ENCODE peak calls at places on chromosomes 7 and 10, in four cellular contexts. One of them, this sample, is unnamed.

GRCh38 chr10:79444243-79445119 is 943 bp downstream of the ZCCHC24 start:
- DNase-seq in ascending aorta: peak; percentile 91
- DNase-seq in Panc1: no peak
- DNase-seq in transverse colon: peak; percentile 56
- DNase-seq in this sample: peak; percentile 57

GRCh38 chr10:129161184-129161583 is 305.9 kb upstream of the MGMT start:
- DNase-seq in ascending aorta: no peak
- DNase-seq in Panc1: peak; percentile 2
- DNase-seq in transverse colon: no peak
- DNase-seq in this sample: no peak

GRCh38 chr7:50164552-50165220 is 71.6 kb upstream of the ZPBP start:
- DNase-seq in ascending aorta: no peak
- DNase-seq in transverse colon: no peak
- DNase-seq in Panc1: no peak
- DNase-seq in this sample: no peak

GRCh38 chr7:97317575-97317974 is 200.1 kb downstream of the SDHAF3 start:
- DNase-seq in transverse colon: no peak
- DNase-seq in Panc1: no peak
- DNase-seq in ascending aorta: no peak
- DNase-seq in this sample: no peak

GRCh38 chr10:53325073-53325472 is 552.5 kb upstream of the MBL2 start:
- DNase-seq in Panc1: no peak
- DNase-seq in transverse colon: no peak
- DNase-seq in ascending aorta: no peak
- DNase-seq in this sample: no peak

GRCh38 chr10:122544493-122544892 is 16.1 kb upstream of the DMBT1 start:
- DNase-seq in ascending aorta: no peak
- DNase-seq in Panc1: no peak
- DNase-seq in transverse colon: no peak
- DNase-seq in this sample: no peak

GRCh38 chr10:99695761-99696160 is 36.2 kb downstream of the COX15 start:
- DNase-seq in ascending aorta: no peak
- DNase-seq in transverse colon: no peak
- DNase-seq in Panc1: no peak
- DNase-seq in this sample: no peak

GRCh38 chr7:132125096-132125495 is 451.2 kb downstream of the PLXNA4 start:
- DNase-seq in transverse colon: no peak
- DNase-seq in ascending aorta: no peak
- DNase-seq in Panc1: no peak
- DNase-seq in this sample: no peak

GRCh38 chr7:111771638-111772037 is 209.3 kb upstream of the IMMP2L start:
- DNase-seq in transverse colon: no peak
- DNase-seq in Panc1: no peak
- DNase-seq in ascending aorta: no peak
- DNase-seq in this sample: no peak

GRCh38 chr10:60893231-60893630 is 50.8 kb downstream of the RHOBTB1 start:
- DNase-seq in ascending aorta: no peak
- DNase-seq in transverse colon: no peak
- DNase-seq in Panc1: no peak
- DNase-seq in this sample: no peak

GRCh38 chr7:158355456-158356065 is 232.1 kb downstream of the PTPRN2 start:
- DNase-seq in ascending aorta: peak; percentile 33
- DNase-seq in Panc1: peak; percentile 13
- DNase-seq in transverse colon: no peak
- DNase-seq in this sample: no peak

GRCh38 chr7:90706067-90706716 is 110.1 kb downstream of the CDK14 start:
- DNase-seq in Panc1: no peak
- DNase-seq in transverse colon: no peak
- DNase-seq in ascending aorta: no peak
- DNase-seq in this sample: no peak

GRCh38 chr10:71398991-71399375 is 2.3 kb downstream of the CDH23 start:
- DNase-seq in transverse colon: no peak
- DNase-seq in ascending aorta: no peak
- DNase-seq in Panc1: no peak
- DNase-seq in this sample: no peak
- TF ChIP-seq CTCF in transverse colon: no peak
- TF ChIP-seq CTCF in ascending aorta: no peak
- TF ChIP-seq CTCF in Panc1: no peak
- TF ChIP-seq CTCF in this sample: no peak

DNA sequence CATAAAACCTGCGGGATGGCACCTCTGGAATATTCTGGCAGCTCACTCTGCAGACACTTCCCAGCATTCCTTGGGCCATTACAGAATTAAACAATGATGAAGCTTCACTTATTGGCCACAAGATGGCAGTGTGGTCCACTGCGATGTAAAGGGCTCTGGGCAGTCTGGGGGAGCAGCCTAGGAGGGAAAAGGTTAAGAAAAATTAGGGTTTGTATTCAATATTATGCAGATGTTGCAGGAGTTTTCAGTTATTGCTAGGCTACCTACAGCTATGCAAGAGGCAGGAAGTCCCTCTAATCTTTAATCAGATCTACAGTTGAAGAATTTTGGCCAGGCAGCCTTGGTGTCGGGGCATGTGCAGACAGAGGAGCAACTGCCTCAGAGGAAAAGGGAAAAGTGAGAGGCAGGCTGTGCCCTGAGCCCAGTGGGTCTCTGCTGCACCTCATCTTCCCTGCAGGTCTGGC is 233.2 kb upstream of the PRSS1 start:
- DNase-seq in Panc1: no peak
- DNase-seq in ascending aorta: no peak
- DNase-seq in transverse colon: peak; percentile 45
- DNase-seq in this sample: no peak
- TF ChIP-seq CTCF in Panc1: peak; percentile 86
- TF ChIP-seq CTCF in ascending aorta: no peak
- TF ChIP-seq CTCF in transverse colon: peak; percentile 75
- TF ChIP-seq CTCF in this sample: peak; percentile 56

GRCh38 chr7:25143763-25144162 is 18.7 kb upstream of the CYCS start:
- DNase-seq in transverse colon: no peak
- DNase-seq in ascending aorta: no peak
- DNase-seq in Panc1: no peak
- DNase-seq in this sample: no peak

GRCh38 chr7:25149844-25150243 is 24.8 kb upstream of the CYCS start:
- DNase-seq in ascending aorta: no peak
- DNase-seq in Panc1: no peak
- DNase-seq in transverse colon: no peak
- DNase-seq in this sample: no peak

GRCh38 chr7:25148772-25149575 is 23.9 kb upstream of the CYCS start:
- DNase-seq in ascending aorta: no peak
- DNase-seq in transverse colon: no peak
- DNase-seq in Panc1: no peak
- DNase-seq in this sample: no peak
- TF ChIP-seq CTCF in ascending aorta: no peak
- TF ChIP-seq CTCF in transverse colon: no peak
- TF ChIP-seq CTCF in Panc1: no peak
- TF ChIP-seq CTCF in this sample: no peak

GRCh38 chr7:105931179-105931578 is 31.9 kb upstream of the CDHR3 start:
- DNase-seq in Panc1: no peak
- DNase-seq in transverse colon: no peak
- DNase-seq in ascending aorta: no peak
- DNase-seq in this sample: no peak

GRCh38 chr7:105932835-105933477 is 30.1 kb upstream of the CDHR3 start:
- DNase-seq in transverse colon: peak; percentile 16
- DNase-seq in ascending aorta: peak; percentile 69
- DNase-seq in Panc1: no peak
- DNase-seq in this sample: no peak

GRCh38 chr7:105935250-105935649 is 27.8 kb upstream of the CDHR3 start:
- DNase-seq in Panc1: no peak
- DNase-seq in transverse colon: no peak
- DNase-seq in ascending aorta: no peak
- DNase-seq in this sample: no peak

GRCh38 chr7:105937411-105937810 is 25.7 kb upstream of the CDHR3 start:
- DNase-seq in Panc1: no peak
- DNase-seq in ascending aorta: no peak
- DNase-seq in transverse colon: no peak
- DNase-seq in this sample: no peak

GRCh38 chr7:105934577-105935185 is 28.4 kb upstream of the CDHR3 start:
- DNase-seq in transverse colon: no peak
- DNase-seq in Panc1: no peak
- DNase-seq in ascending aorta: no peak
- DNase-seq in this sample: no peak
- TF ChIP-seq CTCF in transverse colon: peak; percentile 25
- TF ChIP-seq CTCF in Panc1: peak; percentile 54
- TF ChIP-seq CTCF in ascending aorta: no peak
- TF ChIP-seq CTCF in this sample: no peak

DNA sequence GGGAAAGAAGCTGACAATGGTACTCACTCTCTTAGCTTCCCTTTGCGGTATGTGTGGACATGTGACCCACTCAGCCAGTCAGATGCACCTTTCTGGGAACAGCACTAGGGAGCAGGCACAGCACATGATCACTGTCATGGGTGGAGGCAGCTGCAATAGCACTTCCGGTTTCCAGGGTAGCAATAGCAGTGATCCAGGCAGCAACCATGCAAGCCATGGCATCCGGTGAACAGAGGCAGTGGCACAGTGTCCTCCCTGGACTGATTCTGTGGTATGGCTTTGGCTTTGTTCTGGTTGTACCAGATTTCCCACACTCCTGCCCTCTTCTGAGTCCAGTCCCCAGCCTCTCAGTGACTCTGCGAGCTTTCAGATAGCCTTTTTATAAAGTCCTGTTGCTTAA is 86.8 kb upstream of the NAMPT start:
- DNase-seq in transverse colon: no peak
- DNase-seq in Panc1: no peak
- DNase-seq in ascending aorta: no peak
- DNase-seq in this sample: no peak
- TF ChIP-seq CTCF in transverse colon: no peak
- TF ChIP-seq CTCF in Panc1: no peak
- TF ChIP-seq CTCF in ascending aorta: no peak
- TF ChIP-seq CTCF in this sample: no peak

GRCh38 chr10:13054844-13055243 is 45.1 kb upstream of the OPTN start:
- DNase-seq in ascending aorta: no peak
- DNase-seq in Panc1: no peak
- DNase-seq in transverse colon: no peak
- DNase-seq in this sample: no peak

GRCh38 chr10:13053794-13054462 is 46.0 kb upstream of the OPTN start:
- DNase-seq in transverse colon: no peak
- DNase-seq in Panc1: no peak
- DNase-seq in ascending aorta: no peak
- DNase-seq in this sample: no peak

GRCh38 chr10:13051126-13051694 is 48.8 kb upstream of the OPTN start:
- DNase-seq in Panc1: no peak
- DNase-seq in ascending aorta: no peak
- DNase-seq in transverse colon: no peak
- DNase-seq in this sample: no peak

GRCh38 chr10:13056461-13057077 is 43.4 kb upstream of the OPTN start:
- DNase-seq in Panc1: no peak
- DNase-seq in transverse colon: no peak
- DNase-seq in ascending aorta: no peak
- DNase-seq in this sample: no peak
- TF ChIP-seq CTCF in Panc1: peak; percentile 71
- TF ChIP-seq CTCF in transverse colon: no peak
- TF ChIP-seq CTCF in ascending aorta: peak; percentile 34
- TF ChIP-seq CTCF in this sample: no peak

GRCh38 chr10:83961620-83962019 is 177.7 kb upstream of the GHITM start:
- DNase-seq in Panc1: no peak
- DNase-seq in transverse colon: no peak
- DNase-seq in ascending aorta: no peak
- DNase-seq in this sample: no peak
- TF ChIP-seq CTCF in Panc1: peak; percentile 13
- TF ChIP-seq CTCF in transverse colon: no peak
- TF ChIP-seq CTCF in ascending aorta: no peak
- TF ChIP-seq CTCF in this sample: no peak

DNA sequence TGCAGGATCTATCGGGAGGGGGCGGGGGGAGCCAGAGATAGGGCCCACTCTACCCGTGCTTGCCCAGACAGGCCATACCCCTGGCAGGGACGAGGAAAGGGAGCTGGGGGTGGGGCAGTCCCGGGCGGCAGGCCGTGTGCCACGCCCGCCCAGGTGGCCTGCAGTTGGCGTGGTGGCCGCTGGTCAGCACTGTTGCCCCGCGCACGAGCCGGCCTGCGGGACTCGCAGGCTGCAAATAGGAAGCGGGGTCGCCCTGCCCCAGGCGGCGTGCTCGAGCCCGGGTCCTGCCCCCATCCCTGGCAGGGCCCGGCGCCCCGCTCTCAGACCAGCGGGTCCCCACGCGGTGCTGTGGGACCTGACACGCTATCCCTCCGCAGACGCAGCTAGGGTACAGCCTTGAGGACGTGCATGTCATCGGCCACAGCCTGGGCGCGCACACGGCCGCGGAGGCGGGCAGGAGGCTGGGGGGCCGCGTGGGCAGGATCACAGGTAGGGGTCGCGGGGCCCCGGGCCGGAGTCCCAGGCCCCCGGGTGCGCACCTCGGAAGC is 6.7 kb downstream of the PNLIPRP2 start:
- DNase-seq in ascending aorta: no peak
- DNase-seq in Panc1: no peak
- DNase-seq in transverse colon: peak; percentile 68
- DNase-seq in this sample: no peak
- TF ChIP-seq CTCF in ascending aorta: no peak
- TF ChIP-seq CTCF in Panc1: peak; percentile 95
- TF ChIP-seq CTCF in transverse colon: peak; percentile 64
- TF ChIP-seq CTCF in this sample: peak; percentile 51

GRCh38 chr10:88565072-88565471 is 18.0 kb downstream of the RNLS start:
- DNase-seq in ascending aorta: no peak
- DNase-seq in Panc1: no peak
- DNase-seq in transverse colon: no peak
- DNase-seq in this sample: no peak
- TF ChIP-seq CTCF in ascending aorta: no peak
- TF ChIP-seq CTCF in Panc1: peak; percentile 59
- TF ChIP-seq CTCF in transverse colon: peak; percentile 33
- TF ChIP-seq CTCF in this sample: peak; percentile 26

GRCh38 chr10:101768791-101769170 is 7.1 kb downstream of the FGF8 start:
- DNase-seq in transverse colon: no peak
- DNase-seq in ascending aorta: no peak
- DNase-seq in Panc1: no peak
- DNase-seq in this sample: no peak

GRCh38 chr10:101771380-101771779 is 4.5 kb downstream of the FGF8 start:
- DNase-seq in transverse colon: no peak
- DNase-seq in ascending aorta: no peak
- DNase-seq in Panc1: no peak
- DNase-seq in this sample: no peak

GRCh38 chr10:101770331-101771215 is 5.3 kb downstream of the FGF8 start:
- DNase-seq in ascending aorta: no peak
- DNase-seq in transverse colon: no peak
- DNase-seq in Panc1: no peak
- DNase-seq in this sample: no peak

GRCh38 chr10:101767966-101768790 is 7.7 kb downstream of the FGF8 start:
- DNase-seq in transverse colon: no peak
- DNase-seq in Panc1: no peak
- DNase-seq in ascending aorta: no peak
- DNase-seq in this sample: no peak

GRCh38 chr10:101769541-101770180 is 6.3 kb downstream of the FGF8 start:
- DNase-seq in transverse colon: no peak
- DNase-seq in Panc1: no peak
- DNase-seq in ascending aorta: no peak
- DNase-seq in this sample: no peak
- TF ChIP-seq CTCF in transverse colon: no peak
- TF ChIP-seq CTCF in Panc1: no peak
- TF ChIP-seq CTCF in ascending aorta: no peak
- TF ChIP-seq CTCF in this sample: no peak